ENCODE peak calls at places on chromosomes 11 and 22, in ten cellular contexts. G is HS-27A; L is pulmonary artery endothelial cell; S is activated CD4-positive, alpha-beta T cell treated with anti-CD3 and anti-CD28 coated beads, Interleukin-2, amount 50 U/mL, for 48 hours; P is DMS153; Y is anterior cingulate cortex; D is kidney tubule cell; N is T-cell; F is activated CD4-positive, alpha-beta memory T cell treated with anti-CD3 and anti-CD28 coated beads, Interleukin-2, amount 10 ng/mL, durations not matched to agents 7 days and 5 days; M is stimulated activated CD4-positive, alpha-beta T cell treated with anti-CD3 and anti-CD28 coated beads, TNF-alpha, amount 100 ng/mL, for 48 hours. Q is an unnamed sample.

GRCh38 chr22:19707347-19708322 is 6.7 kb upstream of the SEPTIN5 start:
- DNase-seq in G (no peak), L (no peak), S (no peak), P (no peak), Y (no peak), D (no peak), N (no peak), F (no peak), M (no peak), Q (no peak)

GRCh38 chr22:45863981-45864751 is 112.8 kb downstream of the WNT7B start:
- DNase-seq in G (peak), L (peak), S (peak), P (peak), Y (peak), D (peak), N (peak), F (peak), M (peak), Q (peak)

GRCh38 chr11:65063532-65063931 is 5.2 kb upstream of the NAALADL1 start:
- DNase-seq in G (no peak), L (no peak), S (no peak), P (no peak), Y (no peak), D (no peak), N (no peak), F (no peak), M (no peak), Q (no peak)

GRCh38 chr11:17572791-17573460 is 25.9 kb downstream of the OTOG start:
- DNase-seq in G (no peak), L (no peak), S (no peak), P (no peak), Y (no peak), D (no peak), N (no peak), F (peak), M (no peak), Q (no peak)

GRCh38 chr22:46001426-46002106 is 24.6 kb upstream of the WNT7B start:
- DNase-seq in G (no peak), L (no peak), S (no peak), P (peak), Y (no peak), D (no peak), N (no peak), F (no peak), M (no peak), Q (no peak)

GRCh38 chr11:35313066-35313765 is 106.1 kb downstream of the SLC1A2 start:
- DNase-seq in G (no peak), L (no peak), S (no peak), P (no peak), Y (no peak), D (no peak), N (no peak), F (no peak), M (no peak), Q (peak)

GRCh38 chr22:46797355-46797754 is 34.9 kb downstream of the TBC1D22A start:
- DNase-seq in G (no peak), L (no peak), S (no peak), P (no peak), Y (no peak), D (peak), N (no peak), F (no peak), M (no peak), Q (no peak)

GRCh38 chr11:46696212-46696558 is 4.2 kb downstream of the ARHGAP1 start:
- DNase-seq in G (no peak), L (no peak), S (no peak), P (no peak), Y (peak), D (no peak), N (no peak), F (no peak), M (no peak), Q (no peak)

GRCh38 chr11:14075118-14075601 is 112.6 kb downstream of the SPON1 start:
- DNase-seq in G (no peak), L (no peak), S (peak), P (no peak), Y (no peak), D (peak), N (peak), F (peak), M (peak), Q (no peak)

GRCh38 chr11:121810291-121810690 is 305.7 kb downstream of the BLID start:
- DNase-seq in G (no peak), L (no peak), S (no peak), P (no peak), Y (no peak), D (no peak), N (no peak), F (no peak), M (no peak), Q (no peak)

GRCh38 chr11:120835601-120836228 is 188.2 kb upstream of the TBCEL start:
- DNase-seq in G (no peak), L (no peak), S (peak), P (no peak), Y (no peak), D (peak), N (no peak), F (peak), M (peak), Q (peak)

GRCh38 chr22:41975299-41976069 is 6.2 kb downstream of the SEPTIN3 start:
- DNase-seq in G (no peak), L (no peak), S (no peak), P (no peak), Y (no peak), D (peak), N (no peak), F (no peak), M (no peak), Q (no peak)

GRCh38 chr11:62264004-62264403 is 6.0 kb upstream of the SCGB2A2 start:
- DNase-seq in G (no peak), L (peak), S (no peak), P (no peak), Y (no peak), D (peak), N (no peak), F (no peak), M (no peak), Q (no peak)

GRCh38 chr22:19473578-19473977 is 5.4 kb downstream of the UFD1 start:
- DNase-seq in G (no peak), L (no peak), S (no peak), P (no peak), Y (no peak), D (peak), N (no peak), F (no peak), M (no peak), Q (no peak)

GRCh38 chr22:26259510-26259909 is 90.2 kb downstream of the SEZ6L start:
- DNase-seq in G (peak), L (no peak), S (peak), P (no peak), Y (no peak), D (peak), N (no peak), F (peak), M (no peak), Q (no peak)

GRCh38 chr11:114215428-114215827 is 80.8 kb upstream of the NNMT start:
- DNase-seq in G (no peak), L (no peak), S (no peak), P (no peak), Y (no peak), D (no peak), N (no peak), F (no peak), M (no peak), Q (no peak)

GRCh38 chr22:20083891-20084546 is 4.0 kb downstream of the DGCR8 start:
- DNase-seq in G (no peak), L (no peak), S (no peak), P (no peak), Y (no peak), D (no peak), N (no peak), F (no peak), M (no peak), Q (no peak)

GRCh38 chr11:121437018-121437685 is 15.0 kb upstream of the SORL1 start:
- DNase-seq in G (no peak), L (no peak), S (no peak), P (no peak), Y (no peak), D (no peak), N (no peak), F (no peak), M (no peak), Q (no peak)

GRCh38 chr11:123707606-123708205 is 33.8 kb downstream of the ZNF202 start:
- DNase-seq in G (no peak), L (peak), S (peak), P (peak), Y (no peak), D (peak), N (peak), F (peak), M (peak), Q (peak)

GRCh38 chr22:50488006-50488677 is 1.5 kb downstream of the MIOX start:
- DNase-seq in G (no peak), L (no peak), S (no peak), P (no peak), Y (no peak), D (no peak), N (no peak), F (no peak), M (no peak), Q (no peak)

GRCh38 chr22:29310863-29311339 is 4.5 kb downstream of the GAS2L1 start:
- DNase-seq in G (peak), L (peak), S (peak), P (peak), Y (peak), D (peak), N (peak), F (peak), M (peak), Q (peak)

GRCh38 chr22:43826142-43827093 is 14.3 kb upstream of the EFCAB6 start:
- DNase-seq in G (no peak), L (no peak), S (no peak), P (no peak), Y (no peak), D (peak), N (no peak), F (no peak), M (no peak), Q (no peak)

GRCh38 chr11:60130496-60130895 is 42.0 kb downstream of the MS4A2 start:
- DNase-seq in G (peak), L (peak), S (no peak), P (peak), Y (no peak), D (peak), N (no peak), F (no peak), M (no peak), Q (no peak)

GRCh38 chr22:46763051-46763705 is 728 bp downstream of the TBC1D22A start:
- DNase-seq in G (no peak), L (no peak), S (peak), P (no peak), Y (no peak), D (no peak), N (peak), F (peak), M (no peak), Q (no peak)

GRCh38 chr11:66868726-66869291 is 11.9 kb downstream of the LRFN4 start:
- DNase-seq in G (no peak), L (no peak), S (peak), P (no peak), Y (no peak), D (peak), N (peak), F (peak), M (peak), Q (peak)

GRCh38 chr11:79940165-79940564 is 499.3 kb upstream of the TENM4 start:
- DNase-seq in G (no peak), L (no peak), S (no peak), P (no peak), Y (no peak), D (peak), N (no peak), F (no peak), M (no peak), Q (no peak)

GRCh38 chr11:117473692-117474091 is 146.0 kb downstream of the CEP164 start:
- DNase-seq in G (no peak), L (no peak), S (no peak), P (peak), Y (no peak), D (peak), N (no peak), F (no peak), M (no peak), Q (no peak)

GRCh38 chr22:47165338-47165931 is 403.0 kb downstream of the TBC1D22A start:
- DNase-seq in G (no peak), L (no peak), S (no peak), P (no peak), Y (no peak), D (no peak), N (no peak), F (no peak), M (no peak), Q (no peak)

GRCh38 chr11:18865951-18866350 is 73.3 kb downstream of the MRGPRX1 start:
- DNase-seq in G (no peak), L (no peak), S (no peak), P (no peak), Y (no peak), D (no peak), N (no peak), F (no peak), M (no peak), Q (no peak)

GRCh38 chr22:45157907-45158306 is 5.8 kb upstream of the NUP50 start:
- DNase-seq in G (no peak), L (no peak), S (no peak), P (no peak), Y (no peak), D (no peak), N (no peak), F (no peak), M (no peak), Q (no peak)

GRCh38 chr11:130040281-130040940 is 29.3 kb upstream of the APLP2 start:
- DNase-seq in G (no peak), L (no peak), S (no peak), P (no peak), Y (no peak), D (no peak), N (no peak), F (no peak), M (no peak), Q (no peak)

Q was measured in GM18507.